ENCODE peak calls at places on chromosomes 12 and 14, in ten cellular contexts. L is GM20000; O is Peyer's patch; W is GM23338; Z is A172; G is stimulated activated CD8-positive, alpha-beta memory T cell treated with anti-CD3 and anti-CD28 coated beads, Interleukin-4, amount 100 ng/mL, for 24 hours; V is RCC 7860; H is trophoblast cell; D is anterior cingulate cortex; Y is stimulated activated CD4-positive, alpha-beta T cell treated with anti-CD3 and anti-CD28 coated beads, TNF-alpha, amount 100 ng/mL, for 4 hours. P is an unnamed sample.

GRCh38 chr12:75798527-75798926 is 233.0 kb downstream of the PHLDA1 start:
- DNase-seq in L (no peak), O (no peak), W (no peak), Z (no peak), G (no peak), V (no peak), H (peak; percentile 40), D (no peak), Y (no peak), P (no peak)

GRCh38 chr12:47417960-47418359 is 287.9 kb downstream of the RPAP3 start:
- DNase-seq in L (no peak), O (no peak), W (no peak), Z (no peak), G (no peak), V (no peak), H (no peak), D (no peak), Y (no peak), P (no peak)

GRCh38 chr12:113299619-113300237 is 35.2 kb downstream of the SLC8B1 start:
- DNase-seq in L (no peak), O (no peak), W (peak; percentile 53), Z (peak; percentile 80), G (no peak), V (peak; percentile 86), H (peak; percentile 85), D (no peak), Y (no peak), P (no peak)

GRCh38 chr12:103739546-103739945 is 101.5 kb downstream of the NT5DC3 start:
- DNase-seq in L (no peak), O (no peak), W (no peak), Z (no peak), G (no peak), V (no peak), H (no peak), D (no peak), Y (no peak), P (no peak)

GRCh38 chr14:61565181-61565580 is 130.1 kb upstream of the HIF1A start:
- DNase-seq in L (no peak), O (no peak), W (no peak), Z (no peak), G (no peak), V (no peak), H (no peak), D (no peak), Y (no peak), P (no peak)

GRCh38 chr12:39912211-39912980 is 193.5 kb downstream of the SLC2A13 start:
- DNase-seq in L (no peak), O (no peak), W (peak; percentile 6), Z (no peak), G (no peak), V (no peak), H (no peak), D (no peak), Y (no peak), P (peak; percentile 32)

GRCh38 chr12:24853094-24853493 is 95.8 kb downstream of the BCAT1 start:
- DNase-seq in L (no peak), O (no peak), W (no peak), Z (no peak), G (no peak), V (no peak), H (no peak), D (no peak), Y (no peak), P (no peak)

GRCh38 chr12:130825771-130826150 is 13.3 kb downstream of the STX2 start:
- DNase-seq in L (no peak), O (no peak), W (no peak), Z (no peak), G (no peak), V (no peak), H (peak; percentile 57), D (no peak), Y (no peak), P (no peak)

GRCh38 chr12:5656836-5657235 is 224.9 kb downstream of the NTF3 start:
- DNase-seq in L (no peak), O (no peak), W (no peak), Z (no peak), G (no peak), V (peak; percentile 33), H (no peak), D (no peak), Y (no peak), P (no peak)

GRCh38 chr14:32998433-32998832 is 59.8 kb downstream of the NPAS3 start:
- DNase-seq in L (no peak), O (no peak), W (peak; percentile 69), Z (peak; percentile 4), G (no peak), V (no peak), H (peak; percentile 13), D (no peak), Y (no peak), P (no peak)

GRCh38 chr14:49946320-49947141 is 53.6 kb downstream of the ARF6 start:
- DNase-seq in L (no peak), O (no peak), W (no peak), Z (peak; percentile 63), G (no peak), V (no peak), H (no peak), D (no peak), Y (peak; percentile 33), P (peak; percentile 52)

GRCh38 chr12:61037792-61038191 is 1222.4 kb upstream of the USP15 start:
- DNase-seq in L (no peak), O (no peak), W (no peak), Z (peak; percentile 2), G (no peak), V (no peak), H (no peak), D (no peak), Y (no peak), P (no peak)

GRCh38 chr12:126936181-126936851 is 1330.7 kb upstream of the TMEM132C start:
- DNase-seq in L (no peak), O (no peak), W (no peak), Z (peak; percentile 82), G (no peak), V (peak; percentile 42), H (no peak), D (peak; percentile 17), Y (no peak), P (no peak)

GRCh38 chr12:109433618-109434017 is 43.5 kb downstream of the KCTD10 start:
- DNase-seq in L (no peak), O (no peak), W (peak; percentile 58), Z (no peak), G (no peak), V (no peak), H (peak; percentile 20), D (no peak), Y (no peak), P (no peak)

GRCh38 chr12:105843989-105844768 is 294.6 kb downstream of the NUAK1 start:
- DNase-seq in L (no peak), O (no peak), W (no peak), Z (no peak), G (no peak), V (no peak), H (peak; percentile 31), D (no peak), Y (no peak), P (no peak)

GRCh38 chr12:62862259-62862881 is 72.6 kb downstream of the PPM1H start:
- DNase-seq in L (no peak), O (no peak), W (no peak), Z (peak; percentile 58), G (no peak), V (peak; percentile 41), H (peak; percentile 46), D (no peak), Y (no peak), P (no peak)

GRCh38 chr12:12839886-12840285 is 26.7 kb downstream of the DDX47 start:
- DNase-seq in L (no peak), O (no peak), W (no peak), Z (peak; percentile 89), G (no peak), V (peak; percentile 78), H (peak; percentile 20), D (no peak), Y (no peak), P (no peak)

GRCh38 chr14:62117718-62118164 is 355.5 kb downstream of the SNAPC1 start:
- DNase-seq in L (no peak), O (no peak), W (no peak), Z (no peak), G (no peak), V (no peak), H (peak; percentile 27), D (no peak), Y (no peak), P (no peak)

GRCh38 chr12:109718390-109718789 is 4.8 kb downstream of the FAM222A start:
- DNase-seq in L (no peak), O (no peak), W (peak; percentile 90), Z (no peak), G (no peak), V (no peak), H (peak; percentile 8), D (no peak), Y (no peak), P (peak; percentile 64)

GRCh38 chr12:43362910-43363694 is 188.9 kb downstream of the ADAMTS20 start:
- DNase-seq in L (no peak), O (no peak), W (no peak), Z (peak; percentile 33), G (no peak), V (no peak), H (no peak), D (no peak), Y (no peak), P (no peak)

GRCh38 chr12:29552324-29552927 is 54.9 kb upstream of the OVCH1 start:
- DNase-seq in L (peak; percentile 52), O (peak; percentile 22), W (peak; percentile 76), Z (peak; percentile 53), G (peak; percentile 39), V (peak; percentile 27), H (peak; percentile 63), D (peak; percentile 2), Y (peak; percentile 29), P (peak; percentile 6)

GRCh38 chr14:53027031-53027430 is 76.2 kb upstream of the FERMT2 start:
- DNase-seq in L (no peak), O (no peak), W (no peak), Z (no peak), G (no peak), V (no peak), H (no peak), D (no peak), Y (no peak), P (no peak)

GRCh38 chr14:61585598-61586538 is 109.4 kb upstream of the HIF1A start:
- DNase-seq in L (no peak), O (no peak), W (no peak), Z (no peak), G (no peak), V (peak; percentile 66), H (peak; percentile 23), D (no peak), Y (no peak), P (no peak)

GRCh38 chr14:60684203-60684602 is 34.9 kb upstream of the SIX1 start:
- DNase-seq in L (no peak), O (no peak), W (no peak), Z (no peak), G (no peak), V (no peak), H (no peak), D (no peak), Y (no peak), P (no peak)

GRCh38 chr12:108642269-108642870 is 8.7 kb upstream of the SELPLG start:
- DNase-seq in L (no peak), O (no peak), W (no peak), Z (no peak), G (no peak), V (no peak), H (no peak), D (no peak), Y (no peak), P (no peak)

GRCh38 chr12:49108958-49109404 is 1.7 kb downstream of the LMBR1L start:
- DNase-seq in L (no peak), O (no peak), W (no peak), Z (no peak), G (no peak), V (no peak), H (peak; percentile 66), D (no peak), Y (no peak), P (no peak)

GRCh38 chr14:73741386-73741875 is 27.2 kb upstream of the PNMA1 start:
- DNase-seq in L (peak; percentile 67), O (peak; percentile 72), W (peak; percentile 71), Z (peak; percentile 91), G (peak; percentile 66), V (peak; percentile 66), H (peak; percentile 32), D (no peak), Y (peak; percentile 52), P (no peak)

GRCh38 chr14:81453166-81453766 is 53.1 kb upstream of the STON2 start:
- DNase-seq in L (peak; percentile 69), O (no peak), W (peak; percentile 79), Z (peak; percentile 22), G (no peak), V (no peak), H (peak; percentile 80), D (no peak), Y (peak; percentile 15), P (peak; percentile 56)